ENCODE peak calls at places on chromosomes 16 and 17, in six cellular contexts. S, W, G, O, K and C are unnamed samples.

GRCh38 chr17:47695664-47696376 is 1.9 kb downstream of the TBKBP1 start:
- DNase-seq in W (no peak), G (no peak), K (no peak), O (no peak), S (no peak), C (no peak)

GRCh38 chr17:44345497-44346026 is 460 bp downstream of the GRN start:
- DNase-seq in S (peak), W (no peak), G (peak), O (peak), K (peak), C (peak)

GRCh38 chr17:60675997-60676396 is 1.7 kb upstream of the BCAS3 start:
- DNase-seq in S (no peak), G (no peak), O (no peak), K (no peak), W (no peak), C (no peak)

GRCh38 chr16:3878610-3879009 is 1.9 kb downstream of the CREBBP start:
- DNase-seq in O (no peak), G (no peak), K (no peak), S (no peak), W (no peak), C (peak)

GRCh38 chr16:57391308-57391699 is 13.3 kb upstream of the CCL17 start:
- DNase-seq in G (no peak), O (no peak), W (no peak), K (no peak), S (no peak), C (no peak)

GRCh38 chr17:39688945-39689344 is 1.1 kb upstream of the PGAP3 start:
- DNase-seq in O (no peak), G (no peak), K (no peak), W (no peak), S (no peak), C (no peak)

GRCh38 chr16:68792465-68793324 is 50.6 kb upstream of the TANGO6 start:
- DNase-seq in S (peak), W (no peak), G (peak), O (no peak), K (no peak), C (peak)

GRCh38 chr17:58344047-58344790 is 7.8 kb downstream of the SUPT4H1 start:
- DNase-seq in O (no peak), S (no peak), W (peak), G (no peak), K (peak), C (peak)

GRCh38 chr16:3180445-3180878 is 7.5 kb upstream of the OR1F1 start:
- DNase-seq in K (no peak), O (no peak), S (no peak), G (peak), W (no peak), C (no peak)

GRCh38 chr17:36494674-36495073 is 8.2 kb downstream of the ZNHIT3 start:
- DNase-seq in G (no peak), K (no peak), S (no peak), O (no peak), W (no peak), C (no peak)

GRCh38 chr17:40779181-40779909 is 3.0 kb downstream of the KRT27 start:
- DNase-seq in S (peak), G (peak), K (no peak), O (no peak), W (no peak), C (no peak)

GRCh38 chr17:58084317-58084981 is 1.2 kb downstream of the DYNLL2 start:
- DNase-seq in K (peak), G (peak), O (peak), S (peak), W (peak), C (peak)

GRCh38 chr16:6266703-6267102 is 1065.9 kb upstream of the RBFOX1 start:
- DNase-seq in S (no peak), W (no peak), G (no peak), O (no peak), K (no peak), C (no peak)

GRCh38 chr17:681738-682137 is 32.9 kb downstream of the VPS53 start:
- DNase-seq in W (no peak), S (no peak), G (no peak), O (no peak), K (no peak), C (no peak)

GRCh38 chr17:37839196-37839978 is 84.8 kb upstream of the TBC1D3K start:
- DNase-seq in W (no peak), S (no peak), K (no peak), O (no peak), G (no peak), C (no peak)

GRCh38 chr17:52470553-52470952 is 312.0 kb upstream of the CA10 start:
- DNase-seq in O (no peak), K (no peak), W (no peak), S (no peak), G (no peak), C (no peak)

GRCh38 chr16:50902457-50902856 is 160.6 kb downstream of the CYLD start:
- DNase-seq in W (no peak), S (no peak), K (no peak), G (no peak), O (no peak), C (peak)

GRCh38 chr17:18319604-18320256 is 4.6 kb downstream of the SMCR8 start:
- DNase-seq in W (no peak), S (peak), O (no peak), G (peak), K (peak), C (peak)

GRCh38 chr17:57328109-57328882 is 72.0 kb downstream of the MSI2 start:
- DNase-seq in S (no peak), W (no peak), K (no peak), O (no peak), G (no peak), C (no peak)

GRCh38 chr17:39553326-39553945 is 54.3 kb downstream of the NEUROD2 start:
- DNase-seq in G (no peak), K (peak), O (no peak), W (no peak), S (no peak), C (peak)

GRCh38 chr17:78263063-78263735 is 31.8 kb downstream of the TMEM235 start:
- DNase-seq in K (peak), G (no peak), S (peak), O (peak), W (no peak), C (no peak)

GRCh38 chr17:77842148-77842905 is 116.2 kb upstream of the TNRC6C start:
- DNase-seq in K (peak), O (no peak), S (no peak), G (no peak), W (no peak), C (peak)

GRCh38 chr17:75033346-75034235 is 13.2 kb downstream of the ATP5PD start:
- DNase-seq in W (peak), G (peak), S (peak), O (peak), K (peak), C (peak)

GRCh38 chr17:11893862-11894261 is 103.4 kb downstream of the ZNF18 start:
- DNase-seq in O (no peak), S (no peak), G (no peak), W (no peak), K (no peak), C (no peak)

DNA sequence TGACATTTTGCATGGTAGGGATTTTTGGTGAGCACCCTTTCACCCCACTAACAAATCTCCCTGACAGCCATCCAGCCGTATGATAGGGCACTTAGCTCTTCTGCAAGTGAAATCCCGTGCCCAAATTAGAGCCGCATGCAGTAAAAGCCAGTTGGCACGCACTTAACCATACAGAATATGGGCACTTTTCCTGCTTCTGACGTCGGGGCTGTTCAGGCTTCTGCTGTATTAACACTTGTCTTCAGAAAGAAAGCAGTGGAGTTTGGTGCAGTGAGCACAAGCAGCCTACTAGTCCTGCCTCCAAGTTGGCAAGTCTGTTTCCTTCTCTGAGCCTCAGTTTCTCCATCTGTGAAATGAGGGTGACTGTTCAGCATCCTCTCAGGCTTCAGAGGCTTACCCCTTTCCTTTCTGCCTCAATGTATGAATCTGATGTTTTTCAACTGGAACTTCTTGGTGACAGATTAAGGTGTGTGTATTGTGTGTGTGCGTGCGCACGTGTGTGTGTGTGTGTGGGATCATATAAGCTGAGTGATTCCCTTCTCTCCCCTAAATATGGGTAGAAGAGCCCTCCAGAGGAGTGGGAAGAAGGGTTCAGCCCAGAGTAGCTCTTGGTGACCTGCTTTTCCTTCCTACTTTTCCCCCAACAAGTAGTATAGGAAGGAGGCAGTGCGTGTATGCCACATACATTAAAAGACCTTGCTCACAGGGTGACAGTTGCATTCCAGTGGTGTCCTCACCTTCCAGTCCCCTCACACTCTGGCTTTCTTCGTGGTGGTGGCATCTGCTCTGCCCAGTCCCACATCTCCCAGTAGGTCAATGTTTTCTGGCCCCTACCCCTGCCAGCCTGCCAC is 19.0 kb downstream of the IGF2BP1 start:
- DNase-seq in O (no peak), G (peak), K (peak), S (no peak), W (no peak), C (no peak)
- TF ChIP-seq MYC in O (no peak), G (no peak), K (no peak), S (no peak), W (no peak), C (no peak)

GRCh38 chr16:30166202-30166902 is 17.1 kb upstream of the CORO1A start:
- DNase-seq in O (no peak), S (no peak), W (peak), K (no peak), G (no peak), C (peak)
- TF ChIP-seq MYC in O (no peak), S (no peak), W (no peak), K (no peak), G (no peak), C (peak)

GRCh38 chr17:76445697-76446448 is 7.1 kb downstream of the UBE2O start:
- DNase-seq in K (no peak), O (no peak), S (no peak), G (no peak), W (no peak), C (no peak)

GRCh38 chr17:76449126-76449525 is 3.8 kb downstream of the UBE2O start:
- DNase-seq in O (no peak), S (no peak), G (no peak), K (no peak), W (no peak), C (no peak)

GRCh38 chr17:76447931-76448652 is 4.9 kb downstream of the UBE2O start:
- DNase-seq in S (no peak), O (no peak), W (no peak), K (no peak), G (no peak), C (no peak)

GRCh38 chr17:76444518-76445311 is 8.2 kb downstream of the UBE2O start:
- DNase-seq in S (no peak), G (no peak), W (no peak), O (no peak), K (no peak), C (no peak)

DNA sequence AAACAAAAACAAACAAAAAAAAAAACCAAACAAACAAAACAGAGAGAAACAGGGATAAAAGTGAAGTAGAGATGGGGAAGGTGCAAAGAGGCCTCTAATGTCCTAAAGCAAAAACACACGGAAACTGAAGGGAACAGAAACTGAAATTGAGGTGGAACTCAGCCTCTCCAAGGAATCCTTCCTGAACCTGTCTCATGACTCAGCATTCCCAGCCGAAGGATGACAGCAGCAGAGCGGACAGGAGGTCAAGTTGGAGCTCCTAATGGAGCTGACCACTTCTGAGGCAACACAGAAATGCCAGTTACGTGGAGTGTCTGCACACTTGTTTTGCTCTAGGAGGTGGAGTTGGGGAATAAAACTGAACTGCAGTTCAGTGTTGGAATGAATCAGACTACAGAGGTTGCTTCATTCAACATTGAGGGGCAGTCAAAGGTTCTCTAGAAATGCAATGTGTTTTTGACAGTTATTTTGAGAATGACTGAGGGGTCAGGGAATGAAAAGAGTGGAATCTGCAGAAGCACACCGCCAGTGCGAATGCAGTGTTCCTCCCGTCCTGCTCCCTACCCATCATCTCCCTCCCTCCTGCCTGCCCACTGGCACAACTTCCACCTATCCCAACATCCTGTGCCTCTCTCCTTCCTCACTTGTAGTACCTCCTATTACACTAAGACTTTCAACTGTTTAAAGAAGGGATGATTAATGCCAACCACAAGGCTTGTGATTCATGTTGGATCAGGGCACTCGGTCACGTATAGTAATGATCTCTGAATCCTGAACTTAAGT is 6.3 kb downstream of the UBE2O start:
- DNase-seq in O (peak), G (peak), K (peak), W (no peak), S (peak), C (peak)
- TF ChIP-seq MYC in O (peak), G (no peak), K (no peak), W (no peak), S (no peak), C (no peak)

GRCh38 chr17:65588194-65588808 is 26.9 kb upstream of the AXIN2 start:
- DNase-seq in S (peak), K (no peak), O (peak), G (peak), W (no peak), C (no peak)
- TF ChIP-seq MYC in S (no peak), K (no peak), O (no peak), G (no peak), W (no peak), C (no peak)

GRCh38 chr17:7019839-7020519 is 2.9 kb upstream of the BCL6B start:
- DNase-seq in W (no peak), K (peak), G (peak), O (no peak), S (no peak), C (no peak)
- TF ChIP-seq MYC in W (no peak), K (no peak), G (no peak), O (no peak), S (no peak), C (no peak)

GRCh38 chr17:17152385-17152784 is 53.7 kb downstream of the PLD6 start:
- DNase-seq in O (no peak), W (no peak), G (no peak), S (no peak), K (peak), C (no peak)
- TF ChIP-seq MYC in O (no peak), W (no peak), G (no peak), S (no peak), K (no peak), C (no peak)

GRCh38 chr16:24206926-24207325 is 49.2 kb upstream of the CACNG3 start:
- DNase-seq in S (no peak), K (no peak), G (no peak), O (no peak), W (no peak), C (no peak)

GRCh38 chr16:24204150-24204665 is 51.9 kb upstream of the CACNG3 start:
- DNase-seq in S (no peak), G (no peak), K (no peak), W (no peak), O (no peak), C (no peak)

GRCh38 chr16:24203675-24204074 is 52.5 kb upstream of the CACNG3 start:
- DNase-seq in W (peak), O (no peak), S (no peak), K (no peak), G (no peak), C (no peak)

DNA sequence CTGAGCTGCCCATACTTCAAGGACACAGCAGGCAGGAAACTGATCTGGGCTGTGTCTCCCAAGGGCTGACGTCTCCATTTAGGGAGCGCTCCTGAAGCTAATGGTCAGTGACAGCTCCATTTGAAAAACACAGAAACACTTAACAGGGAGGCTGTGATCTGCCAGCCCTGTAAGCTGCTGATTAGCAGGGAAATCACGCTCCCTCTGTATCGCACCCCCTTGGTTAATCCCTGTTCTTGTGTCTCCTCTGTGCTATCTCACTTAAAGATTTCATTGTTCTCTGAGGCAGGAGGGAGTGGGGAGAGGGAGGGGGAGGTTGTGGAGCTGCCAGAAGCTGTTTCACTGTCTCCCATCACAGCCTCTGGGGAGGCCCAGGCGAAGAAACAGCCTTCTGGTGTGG is 47.4 kb upstream of the CACNG3 start:
- DNase-seq in O (no peak), G (no peak), K (no peak), W (no peak), S (no peak), C (no peak)
- TF ChIP-seq MYC in O (no peak), G (no peak), K (no peak), W (no peak), S (no peak), C (no peak)

DNA sequence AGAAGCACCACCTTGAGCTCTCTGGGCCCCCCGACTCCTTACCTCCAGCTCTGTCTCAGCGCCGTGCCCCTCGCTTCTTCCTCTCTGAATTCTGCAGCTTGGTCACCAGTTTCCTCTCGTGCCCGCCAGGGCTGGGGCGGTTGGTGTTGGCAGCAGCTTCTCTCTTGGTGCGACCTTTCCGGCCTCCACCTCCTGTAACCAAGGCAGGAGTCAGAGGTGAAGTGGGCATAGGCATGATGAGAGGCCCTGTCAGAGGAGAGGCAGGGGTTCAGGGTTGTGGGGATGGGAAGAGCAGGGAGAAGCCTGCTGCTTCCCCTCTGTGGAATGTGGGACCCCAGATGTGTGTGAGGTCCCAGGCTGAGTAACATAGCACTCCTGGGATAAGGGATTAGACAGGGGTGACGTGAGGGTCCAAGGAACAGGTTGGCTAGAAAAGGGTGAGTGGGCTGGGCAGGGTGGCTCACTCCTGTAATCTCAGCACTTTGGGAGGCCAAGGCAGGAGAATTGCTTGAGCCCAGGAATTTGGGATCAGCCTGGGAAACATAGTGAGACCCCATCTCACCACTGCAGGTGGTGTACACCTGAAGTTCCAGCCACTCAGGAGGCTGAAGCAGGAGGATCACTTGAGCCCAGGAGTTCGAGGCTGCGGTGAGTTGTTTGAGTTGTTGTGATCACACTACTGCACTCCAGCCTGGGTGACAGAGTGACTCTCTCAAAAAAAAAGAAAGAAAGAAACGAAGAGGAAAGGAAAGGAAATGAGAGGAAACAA is 626 bp downstream of the NUPR1 start:
- DNase-seq in S (no peak), G (no peak), K (no peak), O (no peak), W (no peak), C (no peak)
- TF ChIP-seq MYC in S (no peak), G (no peak), K (no peak), O (no peak), W (no peak), C (no peak)

GRCh38 chr16:8928467-8928957 is 35.2 kb downstream of the USP7 start:
- DNase-seq in W (peak), K (no peak), O (no peak), S (no peak), G (no peak), C (peak)
- TF ChIP-seq MYC in W (no peak), K (no peak), O (no peak), S (no peak), G (no peak), C (no peak)